ENCODE peak calls at places on chromosomes 5 and 9, in nine cellular contexts. O is stimulated activated CD8-positive, alpha-beta memory T cell treated with anti-CD3 and anti-CD28 coated beads, Interleukin-4, amount 100 ng/mL, for 4 hours; P is activated T-helper 1 cell treated with Interleukin-2 at 50 U/mL for 16 hours; T is C1 segment of cervical spinal cord; V is activated T-cell treated with anti-CD3 and anti-CD28 coated beads, Interleukin-2, amount 50 U/mL, for 72 hours; E is DMS53; L is dermis blood vessel endothelial cell; J is sigmoid colon; S is NCI-H748 treated with DMSO at 0.1 percent for 48 hours. B is an unnamed sample.

GRCh38 chr5:147986134-147986757 is 77.5 kb upstream of the SPINK5 start:
- DNase-seq in O (no peak), P (no peak), T (no peak), V (no peak), E (no peak), L (no peak), J (no peak), S (peak; percentile 44), B (no peak)

GRCh38 chr5:19018822-19019221 is 969.2 kb downstream of the CDH18 start:
- DNase-seq in O (no peak), P (no peak), T (no peak), V (no peak), E (no peak), L (no peak), J (no peak), S (no peak), B (no peak)

GRCh38 chr9:102911185-102911584 is 83.9 kb upstream of the CYLC2 start:
- DNase-seq in O (no peak), P (no peak), T (no peak), V (no peak), E (no peak), L (no peak), J (no peak), S (no peak), B (no peak)

GRCh38 chr9:35598863-35599590 is 6.0 kb upstream of the TESK1 start:
- DNase-seq in O (no peak), P (no peak), T (no peak), V (no peak), E (peak; percentile 88), L (no peak), J (no peak), S (no peak), B (no peak)

GRCh38 chr5:174991807-174992308 is 267.5 kb downstream of the MSX2 start:
- DNase-seq in O (no peak), P (no peak), T (no peak), V (no peak), E (no peak), L (no peak), J (no peak), S (no peak), B (no peak)

GRCh38 chr5:137075163-137075970 is 423.8 kb downstream of the SPOCK1 start:
- DNase-seq in O (no peak), P (no peak), T (no peak), V (peak; percentile 8), E (peak; percentile 91), L (peak; percentile 61), J (no peak), S (peak; percentile 43), B (no peak)

GRCh38 chr9:36325081-36325828 is 67.0 kb upstream of the GNE start:
- DNase-seq in O (no peak), P (no peak), T (no peak), V (no peak), E (no peak), L (no peak), J (peak; percentile 70), S (no peak), B (no peak)

GRCh38 chr9:69130456-69131441 is 43.3 kb upstream of the TJP2 start:
- DNase-seq in O (no peak), P (no peak), T (peak; percentile 16), V (no peak), E (no peak), L (peak; percentile 53), J (no peak), S (no peak), B (no peak)

GRCh38 chr9:16069671-16070586 is 517.1 kb downstream of the CCDC171 start:
- DNase-seq in O (no peak), P (no peak), T (no peak), V (no peak), E (no peak), L (no peak), J (no peak), S (no peak), B (no peak)

GRCh38 chr5:167294861-167295685 is 996.4 kb upstream of the WWC1 start:
- DNase-seq in O (no peak), P (no peak), T (peak; percentile 12), V (no peak), E (peak; percentile 9), L (peak; percentile 79), J (no peak), S (no peak), B (no peak)

GRCh38 chr9:129280236-129281231 is 102.5 kb upstream of the IER5L start:
- DNase-seq in O (no peak), P (no peak), T (peak; percentile 50), V (no peak), E (no peak), L (no peak), J (peak; percentile 58), S (no peak), B (no peak)

GRCh38 chr9:89635007-89635742 is 30.4 kb downstream of the GADD45G start:
- DNase-seq in O (no peak), P (no peak), T (peak; percentile 29), V (no peak), E (peak; percentile 90), L (peak; percentile 5), J (no peak), S (no peak), B (no peak)

GRCh38 chr5:169757016-169757415 is 119.9 kb downstream of the DOCK2 start:
- DNase-seq in O (no peak), P (no peak), T (no peak), V (no peak), E (no peak), L (no peak), J (no peak), S (no peak), B (no peak)

GRCh38 chr9:105500108-105500766 is 52.4 kb downstream of the FSD1L start:
- DNase-seq in O (no peak), P (no peak), T (no peak), V (no peak), E (no peak), L (no peak), J (no peak), S (no peak), B (no peak)

GRCh38 chr5:83509535-83509934 is 38.0 kb downstream of the VCAN start:
- DNase-seq in O (no peak), P (no peak), T (no peak), V (no peak), E (peak; percentile 54), L (peak; percentile 69), J (peak; percentile 65), S (no peak), B (no peak)

GRCh38 chr5:74833537-74834266 is 32.5 kb downstream of the FAM169A start:
- DNase-seq in O (no peak), P (no peak), T (no peak), V (no peak), E (peak; percentile 77), L (no peak), J (no peak), S (no peak), B (no peak)

GRCh38 chr9:96168882-96169281 is 133.1 kb downstream of the HSD17B3 start:
- DNase-seq in O (no peak), P (no peak), T (no peak), V (no peak), E (no peak), L (no peak), J (peak; percentile 56), S (no peak), B (no peak)

GRCh38 chr5:109907751-109908150 is 218.0 kb downstream of the MAN2A1 start:
- DNase-seq in O (no peak), P (no peak), T (no peak), V (no peak), E (no peak), L (no peak), J (no peak), S (no peak), B (no peak)

GRCh38 chr9:115513148-115513547 is 395.2 kb upstream of the TNC start:
- DNase-seq in O (no peak), P (no peak), T (no peak), V (no peak), E (no peak), L (no peak), J (no peak), S (no peak), B (no peak)

GRCh38 chr9:76883341-76883740 is 22.6 kb downstream of the PRUNE2 start:
- DNase-seq in O (no peak), P (no peak), T (no peak), V (no peak), E (no peak), L (no peak), J (no peak), S (no peak), B (no peak)

GRCh38 chr5:139271201-139272027 is 22.1 kb upstream of the MATR3 start:
- DNase-seq in O (no peak), P (no peak), T (no peak), V (no peak), E (peak; percentile 82), L (peak; percentile 51), J (no peak), S (peak; percentile 19), B (no peak)

GRCh38 chr5:139389701-139390638 is at the start of gene MZB1:
- DNase-seq in O (peak; percentile 63), P (peak; percentile 25), T (no peak), V (peak; percentile 84), E (no peak), L (no peak), J (no peak), S (no peak), B (no peak)

GRCh38 chr5:9376363-9377117 is 169.3 kb downstream of the SEMA5A start:
- DNase-seq in O (no peak), P (no peak), T (no peak), V (no peak), E (no peak), L (no peak), J (no peak), S (no peak), B (no peak)

GRCh38 chr5:139667730-139668063 is 19.5 kb downstream of the CXXC5 start:
- DNase-seq in O (no peak), P (no peak), T (no peak), V (no peak), E (peak; percentile 45), L (no peak), J (no peak), S (no peak), B (no peak)

GRCh38 chr5:132254321-132254977 is 3.0 kb upstream of the PDLIM4 start:
- DNase-seq in O (no peak), P (no peak), T (no peak), V (no peak), E (no peak), L (no peak), J (peak; percentile 72), S (no peak), B (no peak)

GRCh38 chr5:423626-424258 is 19.2 kb upstream of the EXOC3 start:
- DNase-seq in O (no peak), P (no peak), T (no peak), V (no peak), E (no peak), L (no peak), J (peak; percentile 53), S (no peak), B (no peak)

GRCh38 chr5:112846556-112846955 is 14.5 kb upstream of the SRP19 start:
- DNase-seq in O (no peak), P (no peak), T (no peak), V (no peak), E (no peak), L (no peak), J (no peak), S (no peak), B (no peak)

GRCh38 chr5:58239731-58240130 is 220.2 kb downstream of the PLK2 start:
- DNase-seq in O (no peak), P (no peak), T (no peak), V (no peak), E (peak; percentile 55), L (peak; percentile 57), J (no peak), S (no peak), B (no peak)

GRCh38 chr5:174323878-174324281 is 278.4 kb downstream of the NSG2 start:
- DNase-seq in O (no peak), P (no peak), T (peak; percentile 26), V (peak; percentile 5), E (peak; percentile 99), L (peak; percentile 15), J (no peak), S (peak; percentile 62), B (no peak)

GRCh38 chr9:70303268-70303667 is 44.5 kb downstream of the SMC5 start:
- DNase-seq in O (no peak), P (no peak), T (no peak), V (no peak), E (no peak), L (no peak), J (no peak), S (no peak), B (no peak)

GRCh38 chr9:84997472-84997871 is 327.9 kb downstream of the NTRK2 start:
- DNase-seq in O (no peak), P (no peak), T (no peak), V (no peak), E (no peak), L (no peak), J (no peak), S (no peak), B (no peak)